ENCODE peak calls at places on chromosomes 5 and 9, in ten cellular contexts. V, E, H, N, M, X, Y, I, Q and O are unnamed samples.

GRCh38 chr5:14039063-14039462 is 94.6 kb upstream of the DNAH5 start:
- DNase-seq in V (peak; percentile 94), E (no peak), H (no peak), N (no peak), M (no peak), X (no peak), Y (no peak), I (no peak), Q (peak; percentile 34), O (no peak)

GRCh38 chr9:90878562-90878961 is 76.9 kb downstream of the SYK start:
- DNase-seq in V (peak; percentile 60), E (no peak), H (no peak), N (no peak), M (no peak), X (no peak), Y (no peak), I (no peak), Q (no peak), O (no peak)

GRCh38 chr5:136408996-136409395 is 43.7 kb upstream of the TRPC7 start:
- DNase-seq in V (no peak), E (no peak), H (no peak), N (no peak), M (no peak), X (no peak), Y (no peak), I (no peak), Q (no peak), O (no peak)

GRCh38 chr9:126108240-126108639 is 218.4 kb upstream of the MVB12B start:
- DNase-seq in V (no peak), E (no peak), H (no peak), N (no peak), M (no peak), X (no peak), Y (no peak), I (no peak), Q (peak; percentile 35), O (peak; percentile 29)

GRCh38 chr9:133822439-133823065 is 84.4 kb upstream of the SARDH start:
- DNase-seq in V (no peak), E (no peak), H (no peak), N (peak; percentile 64), M (no peak), X (no peak), Y (no peak), I (no peak), Q (no peak), O (no peak)

GRCh38 chr9:113922160-113922559 is 46.1 kb downstream of the ZNF618 start:
- DNase-seq in V (no peak), E (no peak), H (peak; percentile 54), N (no peak), M (no peak), X (no peak), Y (no peak), I (no peak), Q (no peak), O (no peak)

GRCh38 chr5:135153259-135153658 is 119.2 kb upstream of the PITX1 start:
- DNase-seq in V (no peak), E (no peak), H (no peak), N (no peak), M (no peak), X (no peak), Y (no peak), I (no peak), Q (no peak), O (no peak)

GRCh38 chr5:127041571-127041970 is 11.2 kb upstream of the MARCHF3 start:
- DNase-seq in V (peak; percentile 44), E (no peak), H (no peak), N (no peak), M (no peak), X (no peak), Y (no peak), I (no peak), Q (peak; percentile 30), O (no peak)

GRCh38 chr9:121736147-121736721 is 84.8 kb downstream of the DAB2IP start:
- DNase-seq in V (no peak), E (no peak), H (peak; percentile 95), N (no peak), M (no peak), X (peak; percentile 88), Y (peak; percentile 87), I (no peak), Q (peak; percentile 62), O (peak; percentile 45)

GRCh38 chr9:79377315-79377855 is 194.4 kb upstream of the TLE4 start:
- DNase-seq in V (peak; percentile 22), E (no peak), H (no peak), N (no peak), M (no peak), X (no peak), Y (no peak), I (no peak), Q (no peak), O (no peak)

GRCh38 chr5:138903113-138903789 is 28.1 kb upstream of the LRRTM2 start:
- DNase-seq in V (no peak), E (no peak), H (no peak), N (no peak), M (no peak), X (no peak), Y (no peak), I (no peak), Q (peak; percentile 62), O (no peak)

GRCh38 chr9:121371495-121371911 is 1.5 kb upstream of the STOM start:
- DNase-seq in V (no peak), E (no peak), H (no peak), N (no peak), M (no peak), X (no peak), Y (no peak), I (no peak), Q (no peak), O (no peak)

GRCh38 chr9:107557236-107557990 is 67.8 kb upstream of the KLF4 start:
- DNase-seq in V (peak; percentile 88), E (no peak), H (no peak), N (no peak), M (no peak), X (no peak), Y (no peak), I (no peak), Q (peak; percentile 28), O (no peak)

GRCh38 chr5:159094745-159095144 is 5.0 kb downstream of the EBF1 start:
- DNase-seq in V (peak; percentile 65), E (peak; percentile 50), H (peak; percentile 95), N (peak; percentile 56), M (peak; percentile 61), X (peak; percentile 45), Y (peak; percentile 44), I (no peak), Q (peak; percentile 94), O (no peak)

GRCh38 chr5:126354012-126354856 is 69.0 kb upstream of the GRAMD2B start:
- DNase-seq in V (peak; percentile 93), E (no peak), H (no peak), N (no peak), M (no peak), X (no peak), Y (no peak), I (no peak), Q (peak; percentile 96), O (no peak)

GRCh38 chr5:138664276-138664943 is 88.8 kb upstream of the CTNNA1 start:
- DNase-seq in V (no peak), E (peak; percentile 82), H (peak; percentile 56), N (no peak), M (no peak), X (no peak), Y (no peak), I (peak; percentile 65), Q (peak; percentile 76), O (no peak)

GRCh38 chr5:40321514-40321913 is 358.2 kb upstream of the PTGER4 start:
- DNase-seq in V (no peak), E (no peak), H (no peak), N (no peak), M (no peak), X (no peak), Y (no peak), I (no peak), Q (no peak), O (no peak)

GRCh38 chr5:84378420-84378819 is 6.3 kb downstream of the EDIL3 start:
- DNase-seq in V (no peak), E (no peak), H (no peak), N (no peak), M (no peak), X (no peak), Y (no peak), I (no peak), Q (peak; percentile 72), O (no peak)

GRCh38 chr5:33233013-33233463 is 207.7 kb upstream of the TARS1 start:
- DNase-seq in V (no peak), E (no peak), H (no peak), N (no peak), M (no peak), X (no peak), Y (no peak), I (no peak), Q (peak; percentile 45), O (no peak)

GRCh38 chr9:124675261-124676158 is 95.6 kb downstream of the NR6A1 start:
- DNase-seq in V (no peak), E (no peak), H (no peak), N (no peak), M (no peak), X (no peak), Y (no peak), I (no peak), Q (no peak), O (no peak)
- TF ChIP-seq CTCF in V (peak; percentile 21), E (no peak), H (no peak), N (no peak), M (no peak), X (no peak), Y (no peak), I (no peak), Q (no peak), O (no peak)

DNA sequence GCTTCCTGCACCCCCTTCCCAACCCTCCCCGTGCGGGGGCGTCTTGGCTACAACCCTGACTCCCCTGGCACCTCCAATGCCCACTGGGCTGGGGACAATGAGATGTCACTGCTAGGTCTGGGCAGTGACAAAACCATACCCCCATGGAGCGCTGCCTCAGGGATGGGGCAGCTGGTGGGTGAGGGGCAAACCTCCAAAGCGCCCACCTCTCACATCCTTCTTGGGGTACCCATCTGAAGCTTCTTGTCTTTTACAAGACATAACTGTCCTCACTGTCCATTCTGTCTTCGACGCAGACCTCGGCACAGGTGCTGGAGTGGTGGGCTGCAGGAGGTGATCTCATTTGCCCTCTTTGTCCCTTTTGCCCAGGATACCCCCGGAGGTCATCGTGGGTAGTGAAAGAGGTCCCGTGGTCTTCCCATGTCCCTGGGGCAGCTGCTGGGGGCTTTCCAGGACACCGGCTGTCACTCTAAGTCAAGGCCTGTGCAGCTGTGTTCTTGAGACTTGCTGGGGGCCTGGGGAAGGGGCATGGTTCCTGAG is 27.8 kb upstream of the CSF1R start:
- DNase-seq in V (no peak), E (no peak), H (peak; percentile 81), N (no peak), M (no peak), X (no peak), Y (no peak), I (no peak), Q (no peak), O (no peak)
- TF ChIP-seq CTCF in V (no peak), E (peak; percentile 38), H (no peak), N (no peak), M (no peak), X (no peak), Y (no peak), I (no peak), Q (no peak), O (peak; percentile 15)

GRCh38 chr9:85332487-85332886 is 409.3 kb downstream of the AGTPBP1 start:
- DNase-seq in V (peak; percentile 8), E (no peak), H (no peak), N (no peak), M (no peak), X (no peak), Y (no peak), I (no peak), Q (no peak), O (no peak)
- TF ChIP-seq CTCF in V (peak; percentile 46), E (peak; percentile 54), H (no peak), N (peak; percentile 59), M (no peak), X (no peak), Y (no peak), I (peak; percentile 41), Q (no peak), O (peak; percentile 51)

GRCh38 chr5:23352437-23352836 is 155.0 kb upstream of the PRDM9 start:
- DNase-seq in V (peak; percentile 81), E (peak; percentile 71), H (no peak), N (no peak), M (no peak), X (no peak), Y (no peak), I (no peak), Q (peak; percentile 72), O (no peak)
- TF ChIP-seq CTCF in V (peak; percentile 72), E (peak; percentile 74), H (no peak), N (no peak), M (no peak), X (no peak), Y (no peak), I (no peak), Q (peak; percentile 29), O (no peak)